ENCODE peak calls at places on chromosomes 3 and 15, in five cellular contexts. Y is adrenal gland, L is WTC11, S is MM.1S, K is HFFc6. V is an unnamed sample.
A peak's percentile ranks its signal among the peaks of the same experiment; 100 is the strongest.

GRCh38 chr3:127134466-127134865 is 58.5 kb upstream of the PRR23E start:
- DNase-seq in K (no peak), S (no peak), Y (no peak), L (no peak), V (no peak)

GRCh38 chr15:65028921-65029735 is at the start of gene MTFMT:
- DNase-seq in L (peak; percentile 95), S (peak; percentile 88), Y (peak; percentile 93), K (peak; percentile 62), V (peak; percentile 97)

GRCh38 chr3:150421799-150422548 is 13.9 kb downstream of the TSC22D2 start:
- DNase-seq in S (no peak), L (no peak), Y (no peak), K (peak; percentile 32), V (no peak)

GRCh38 chr3:184633185-184633584 is 71.6 kb downstream of the EPHB3 start:
- DNase-seq in S (no peak), K (no peak), L (no peak), Y (no peak), V (no peak)

GRCh38 chr3:100810671-100811070 is 101.4 kb downstream of the TFG start:
- DNase-seq in L (no peak), S (no peak), Y (no peak), K (peak; percentile 46), V (no peak)

GRCh38 chr3:79490165-79491028 is 277.4 kb downstream of the ROBO1 start:
- DNase-seq in K (peak; percentile 3), L (peak; percentile 14), S (no peak), Y (peak; percentile 50), V (no peak)

GRCh38 chr3:18308096-18308495 is 117.0 kb downstream of the SATB1 start:
- DNase-seq in L (no peak), K (peak; percentile 38), S (no peak), Y (no peak), V (no peak)

GRCh38 chr3:184154909-184155643 is at the start of gene DVL3:
- DNase-seq in K (peak; percentile 33), Y (peak; percentile 65), L (peak; percentile 67), S (peak; percentile 79), V (peak; percentile 70)

GRCh38 chr3:94305835-94306685 is 243.2 kb downstream of the NSUN3 start:
- DNase-seq in L (peak; percentile 8), K (no peak), S (no peak), Y (no peak), V (no peak)

GRCh38 chr15:99021669-99022068 is 14.1 kb upstream of the PGPEP1L start:
- DNase-seq in Y (no peak), K (no peak), S (no peak), L (no peak), V (no peak)

GRCh38 chr3:171732741-171733140 is 77.5 kb downstream of the PLD1 start:
- DNase-seq in L (no peak), Y (no peak), K (no peak), S (no peak), V (no peak)

GRCh38 chr3:191328963-191329653 is at the start of gene CCDC50:
- DNase-seq in K (peak; percentile 66), S (peak; percentile 90), L (peak; percentile 82), Y (peak; percentile 92), V (peak; percentile 97)

GRCh38 chr3:105137911-105138310 is 228.8 kb upstream of the ALCAM start:
- DNase-seq in L (no peak), S (no peak), Y (no peak), K (no peak), V (no peak)

GRCh38 chr15:39920510-39921273 is 626 bp upstream of the GPR176 start:
- DNase-seq in S (peak; percentile 70), L (peak; percentile 65), K (peak; percentile 73), Y (peak; percentile 63), V (peak; percentile 79)

GRCh38 chr3:108123326-108123725 is 32.5 kb upstream of the CD47 start:
- DNase-seq in S (no peak), Y (no peak), L (no peak), K (no peak), V (no peak)

GRCh38 chr3:27986204-27986879 is 255.1 kb upstream of the CMC1 start:
- DNase-seq in Y (no peak), L (peak; percentile 64), S (no peak), K (no peak), V (peak; percentile 29)

GRCh38 chr3:197427013-197427412 is 128.6 kb upstream of the DLG1 start:
- DNase-seq in Y (no peak), K (no peak), L (no peak), S (no peak), V (no peak)

GRCh38 chr3:45665101-45665572 is 24.1 kb upstream of the SACM1L start:
- DNase-seq in Y (peak; percentile 65), K (peak; percentile 39), S (peak; percentile 39), L (peak; percentile 50), V (no peak)

GRCh38 chr3:143135150-143135549 is 15.6 kb downstream of the CHST2 start:
- DNase-seq in S (no peak), K (peak; percentile 96), L (no peak), Y (no peak), V (no peak)

GRCh38 chr3:37056826-37057225 is 63.5 kb downstream of the MLH1 start:
- DNase-seq in Y (no peak), L (no peak), S (no peak), K (no peak), V (no peak)

GRCh38 chr3:8793242-8793641 is 23.8 kb upstream of the OXTR start:
- DNase-seq in K (peak; percentile 79), Y (peak; percentile 24), L (no peak), S (no peak), V (no peak)

GRCh38 chr3:186165331-186165730 is 56.4 kb upstream of the ETV5 start:
- DNase-seq in Y (no peak), K (no peak), S (no peak), L (no peak), V (no peak)

GRCh38 chr3:1147326-1147725 is 54.5 kb downstream of the CNTN6 start:
- DNase-seq in K (no peak), L (no peak), S (no peak), Y (no peak), V (no peak)

GRCh38 chr3:58063424-58063823 is 55.2 kb downstream of the FLNB start:
- DNase-seq in S (no peak), Y (peak; percentile 80), K (peak; percentile 78), L (no peak), V (no peak)

GRCh38 chr3:37591130-37591865 is 270.4 kb upstream of the CTDSPL start:
- DNase-seq in Y (no peak), K (no peak), L (no peak), S (no peak), V (no peak)

GRCh38 chr3:72255736-72256559 is 471.0 kb upstream of the PROK2 start:
- DNase-seq in K (no peak), S (peak; percentile 89), L (no peak), Y (no peak), V (no peak)

GRCh38 chr3:114756506-114757279 is 390.4 kb downstream of the ZBTB20 start:
- DNase-seq in S (no peak), K (peak; percentile 48), Y (no peak), L (no peak), V (no peak)

GRCh38 chr15:70201376-70201775 is 103.7 kb upstream of the TLE3 start:
- DNase-seq in K (no peak), Y (no peak), L (no peak), S (no peak), V (no peak)

DNA sequence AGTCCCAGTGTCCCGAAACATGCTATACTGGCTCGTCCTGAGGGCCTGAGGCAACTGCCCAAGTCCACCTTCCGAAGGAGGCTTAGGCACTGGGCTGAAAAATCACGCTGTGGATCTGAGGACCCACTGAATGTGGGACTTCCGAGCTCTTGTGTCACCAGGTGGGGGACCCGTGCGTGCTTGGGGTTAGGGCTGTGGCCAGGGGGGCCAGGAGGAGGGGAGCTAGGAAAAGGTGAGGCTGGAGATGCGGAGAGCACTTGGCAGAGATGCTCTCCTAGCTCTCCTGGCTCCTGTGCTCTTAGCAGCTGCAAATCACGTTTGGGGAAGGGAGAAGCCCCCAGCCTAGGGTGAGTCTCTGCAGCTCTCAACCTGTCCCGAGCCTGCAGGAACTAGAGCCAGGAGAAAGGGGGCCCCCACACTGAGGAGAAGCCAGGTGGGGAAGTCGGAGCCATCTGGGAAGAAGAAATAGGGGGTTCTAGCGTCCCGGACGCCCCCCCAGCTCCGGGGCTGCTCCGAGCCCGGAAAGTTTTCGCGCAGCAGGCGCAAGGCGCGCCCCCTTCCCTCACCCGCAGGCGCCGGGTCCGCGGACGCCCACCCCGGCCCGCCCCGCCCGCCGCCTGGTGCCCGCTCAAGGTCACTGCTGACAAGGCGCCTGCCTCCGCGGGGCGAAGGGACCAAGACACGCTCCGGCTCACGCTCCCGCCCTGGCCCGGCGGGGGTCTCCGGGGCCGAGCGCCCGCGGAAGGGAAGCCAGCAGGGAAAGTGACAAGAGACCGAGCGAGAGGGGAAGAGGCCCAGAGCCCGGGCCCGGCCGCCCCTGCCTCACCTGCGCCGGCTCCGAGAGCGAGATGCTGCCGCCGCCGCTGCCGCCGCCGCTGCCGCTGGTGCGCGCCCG is 108.7 kb upstream of the SLC6A11 start:
- DNase-seq in Y (no peak), S (no peak), L (peak; percentile 38), K (no peak), V (peak; percentile 57)
- TF ChIP-seq CTCF in Y (no peak), S (no peak), L (no peak), K (peak; percentile 19), V (peak; percentile 69)

DNA sequence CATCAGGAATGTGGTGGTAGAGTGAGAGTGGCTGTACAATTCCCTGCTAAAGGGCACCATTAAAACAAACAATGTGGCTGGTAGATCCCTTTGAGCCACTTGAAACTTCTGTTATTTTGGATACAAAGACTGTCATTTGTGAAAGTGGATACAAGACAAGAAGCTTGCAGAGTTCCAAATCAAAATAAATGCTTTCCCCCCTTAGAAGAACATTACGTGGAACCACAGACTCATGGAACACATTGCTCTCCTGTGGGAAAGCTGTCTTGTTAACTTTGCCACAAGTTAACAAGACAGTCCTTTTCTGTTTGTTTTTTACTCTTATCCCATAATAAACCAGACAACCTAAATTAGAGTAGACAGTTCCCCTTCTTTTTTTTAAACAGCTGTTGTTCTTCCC is 255.4 kb upstream of the UBE2E2 start:
- DNase-seq in L (no peak), Y (no peak), K (no peak), S (no peak), V (no peak)
- TF ChIP-seq CTCF in L (no peak), Y (no peak), K (no peak), S (no peak), V (no peak)

GRCh38 chr3:33061782-33062181 is 35.2 kb downstream of the GLB1 start:
- DNase-seq in S (no peak), Y (no peak), K (peak; percentile 64), L (no peak), V (no peak)

GRCh38 chr3:33067484-33067883 is 29.5 kb downstream of the GLB1 start:
- DNase-seq in S (no peak), L (no peak), Y (no peak), K (peak; percentile 61), V (no peak)

GRCh38 chr3:33062814-33063346 is 34.1 kb downstream of the GLB1 start:
- DNase-seq in S (no peak), L (no peak), Y (no peak), K (no peak), V (no peak)

GRCh38 chr3:33063651-33064051 is 33.3 kb downstream of the GLB1 start:
- DNase-seq in K (peak; percentile 67), S (peak; percentile 41), L (no peak), Y (no peak), V (no peak)

GRCh38 chr3:33064929-33065328 is 32.0 kb downstream of the GLB1 start:
- DNase-seq in K (no peak), S (no peak), L (no peak), Y (no peak), V (no peak)
- TF ChIP-seq CTCF in K (peak; percentile 45), S (peak; percentile 22), L (no peak), Y (no peak), V (no peak)

GRCh38 chr3:194485876-194486539 is 794 bp downstream of the ATP13A3 start:
- DNase-seq in L (peak; percentile 22), K (no peak), S (peak; percentile 54), Y (peak; percentile 50), V (no peak)
- TF ChIP-seq CTCF in L (no peak), K (peak; percentile 62), S (peak; percentile 19), Y (no peak), V (no peak)